ENCODE peak calls at places on chromosome 18, in nine cellular contexts. One of them, this sample, is unnamed.

GRCh38 chr18:61400016-61400630 is 66.9 kb downstream of the CDH20 start:
- DNase-seq in colonic mucosa: no peak
- DNase-seq in esophagus squamous epithelium: no peak
- DNase-seq in gastrocnemius medialis: no peak
- DNase-seq in mammary epithelial cell: no peak
- DNase-seq in cardiac muscle cell: no peak
- DNase-seq in SJCRH30: no peak
- DNase-seq in body of pancreas: no peak
- DNase-seq in psoas muscle: no peak
- DNase-seq in this sample: no peak

GRCh38 chr18:54360406-54360805 is 2.7 kb downstream of the C18orf54 start:
- DNase-seq in body of pancreas: no peak
- DNase-seq in cardiac muscle cell: no peak
- DNase-seq in mammary epithelial cell: no peak
- DNase-seq in colonic mucosa: no peak
- DNase-seq in gastrocnemius medialis: no peak
- DNase-seq in SJCRH30: no peak
- DNase-seq in psoas muscle: no peak
- DNase-seq in esophagus squamous epithelium: no peak
- DNase-seq in this sample: no peak

GRCh38 chr18:64097497-64097896 is 51.4 kb downstream of the LINC00305 start:
- DNase-seq in colonic mucosa: no peak
- DNase-seq in mammary epithelial cell: no peak
- DNase-seq in body of pancreas: no peak
- DNase-seq in SJCRH30: no peak
- DNase-seq in esophagus squamous epithelium: no peak
- DNase-seq in gastrocnemius medialis: no peak
- DNase-seq in cardiac muscle cell: no peak
- DNase-seq in psoas muscle: no peak
- DNase-seq in this sample: no peak

GRCh38 chr18:79576686-79577351 is 102.8 kb upstream of the CTDP1 start:
- DNase-seq in gastrocnemius medialis: no peak
- DNase-seq in body of pancreas: peak; percentile 86
- DNase-seq in SJCRH30: peak; percentile 62
- DNase-seq in cardiac muscle cell: no peak
- DNase-seq in mammary epithelial cell: no peak
- DNase-seq in psoas muscle: peak; percentile 65
- DNase-seq in colonic mucosa: peak; percentile 30
- DNase-seq in esophagus squamous epithelium: no peak
- DNase-seq in this sample: peak; percentile 72

GRCh38 chr18:36212301-36212977 is 25.1 kb downstream of the MOCOS start:
- DNase-seq in SJCRH30: no peak
- DNase-seq in psoas muscle: no peak
- DNase-seq in cardiac muscle cell: no peak
- DNase-seq in esophagus squamous epithelium: no peak
- DNase-seq in body of pancreas: no peak
- DNase-seq in mammary epithelial cell: no peak
- DNase-seq in gastrocnemius medialis: no peak
- DNase-seq in colonic mucosa: no peak
- DNase-seq in this sample: no peak

GRCh38 chr18:32552421-32553030 is 81.8 kb upstream of the GAREM1 start:
- DNase-seq in gastrocnemius medialis: peak; percentile 39
- DNase-seq in mammary epithelial cell: peak; percentile 59
- DNase-seq in psoas muscle: no peak
- DNase-seq in esophagus squamous epithelium: no peak
- DNase-seq in colonic mucosa: peak; percentile 82
- DNase-seq in body of pancreas: peak; percentile 84
- DNase-seq in cardiac muscle cell: peak; percentile 73
- DNase-seq in SJCRH30: peak; percentile 72
- DNase-seq in this sample: peak; percentile 53

GRCh38 chr18:34729264-34729663 is 19.2 kb downstream of the DTNA start:
- DNase-seq in colonic mucosa: peak; percentile 27
- DNase-seq in body of pancreas: peak; percentile 18
- DNase-seq in esophagus squamous epithelium: no peak
- DNase-seq in psoas muscle: no peak
- DNase-seq in cardiac muscle cell: peak; percentile 71
- DNase-seq in mammary epithelial cell: peak; percentile 40
- DNase-seq in SJCRH30: peak; percentile 15
- DNase-seq in gastrocnemius medialis: no peak
- DNase-seq in this sample: no peak

GRCh38 chr18:59810183-59810582 is 89.6 kb upstream of the PMAIP1 start:
- DNase-seq in cardiac muscle cell: no peak
- DNase-seq in body of pancreas: no peak
- DNase-seq in gastrocnemius medialis: no peak
- DNase-seq in psoas muscle: no peak
- DNase-seq in colonic mucosa: no peak
- DNase-seq in mammary epithelial cell: no peak
- DNase-seq in SJCRH30: no peak
- DNase-seq in esophagus squamous epithelium: no peak
- DNase-seq in this sample: no peak

GRCh38 chr18:59554796-59555195 is 142.4 kb downstream of the CCBE1 start:
- DNase-seq in gastrocnemius medialis: no peak
- DNase-seq in psoas muscle: no peak
- DNase-seq in esophagus squamous epithelium: no peak
- DNase-seq in body of pancreas: no peak
- DNase-seq in colonic mucosa: no peak
- DNase-seq in SJCRH30: no peak
- DNase-seq in mammary epithelial cell: peak; percentile 22
- DNase-seq in cardiac muscle cell: no peak
- DNase-seq in this sample: no peak

GRCh38 chr18:70047931-70048603 is 100.4 kb upstream of the CD226 start:
- DNase-seq in esophagus squamous epithelium: no peak
- DNase-seq in psoas muscle: no peak
- DNase-seq in body of pancreas: no peak
- DNase-seq in cardiac muscle cell: no peak
- DNase-seq in gastrocnemius medialis: no peak
- DNase-seq in mammary epithelial cell: peak; percentile 83
- DNase-seq in colonic mucosa: no peak
- DNase-seq in SJCRH30: no peak
- DNase-seq in this sample: no peak

GRCh38 chr18:9965711-9966624 is 52.2 kb downstream of the VAPA start:
- DNase-seq in psoas muscle: no peak
- DNase-seq in SJCRH30: peak; percentile 35
- DNase-seq in esophagus squamous epithelium: no peak
- DNase-seq in gastrocnemius medialis: no peak
- DNase-seq in colonic mucosa: no peak
- DNase-seq in body of pancreas: no peak
- DNase-seq in mammary epithelial cell: no peak
- DNase-seq in cardiac muscle cell: no peak
- DNase-seq in this sample: no peak

GRCh38 chr18:61637319-61637718 is 255.5 kb downstream of the RNF152 start:
- DNase-seq in body of pancreas: peak; percentile 73
- DNase-seq in mammary epithelial cell: no peak
- DNase-seq in colonic mucosa: peak; percentile 67
- DNase-seq in SJCRH30: no peak
- DNase-seq in psoas muscle: no peak
- DNase-seq in gastrocnemius medialis: no peak
- DNase-seq in cardiac muscle cell: peak; percentile 53
- DNase-seq in esophagus squamous epithelium: no peak
- DNase-seq in this sample: no peak

GRCh38 chr18:57698571-57699276 is 77.1 kb upstream of the NARS1 start:
- DNase-seq in SJCRH30: peak; percentile 78
- DNase-seq in gastrocnemius medialis: no peak
- DNase-seq in colonic mucosa: no peak
- DNase-seq in mammary epithelial cell: no peak
- DNase-seq in cardiac muscle cell: peak; percentile 51
- DNase-seq in esophagus squamous epithelium: no peak
- DNase-seq in body of pancreas: no peak
- DNase-seq in psoas muscle: no peak
- DNase-seq in this sample: no peak

GRCh38 chr18:26448714-26449159 is 99.6 kb downstream of the KCTD1 start:
- DNase-seq in gastrocnemius medialis: no peak
- DNase-seq in colonic mucosa: no peak
- DNase-seq in body of pancreas: no peak
- DNase-seq in mammary epithelial cell: no peak
- DNase-seq in SJCRH30: no peak
- DNase-seq in cardiac muscle cell: no peak
- DNase-seq in esophagus squamous epithelium: no peak
- DNase-seq in psoas muscle: no peak
- DNase-seq in this sample: no peak

GRCh38 chr18:46098616-46098933 is 479 bp upstream of the ATP5F1A start:
- DNase-seq in mammary epithelial cell: no peak
- DNase-seq in psoas muscle: no peak
- DNase-seq in cardiac muscle cell: no peak
- DNase-seq in colonic mucosa: no peak
- DNase-seq in body of pancreas: no peak
- DNase-seq in gastrocnemius medialis: no peak
- DNase-seq in esophagus squamous epithelium: no peak
- DNase-seq in SJCRH30: no peak
- DNase-seq in this sample: no peak

GRCh38 chr18:3265564-3266033 is 3.7 kb downstream of the MYL12B start:
- DNase-seq in esophagus squamous epithelium: no peak
- DNase-seq in mammary epithelial cell: no peak
- DNase-seq in colonic mucosa: no peak
- DNase-seq in SJCRH30: no peak
- DNase-seq in psoas muscle: no peak
- DNase-seq in cardiac muscle cell: no peak
- DNase-seq in gastrocnemius medialis: no peak
- DNase-seq in body of pancreas: no peak
- DNase-seq in this sample: no peak
- H3K4me1 ChIP-seq in esophagus squamous epithelium: peaks cover 80% of the 10 kb centered on the region
- H3K4me1 ChIP-seq in mammary epithelial cell: peaks cover 56% of the 10 kb centered on the region
- H3K4me1 ChIP-seq in colonic mucosa: peaks cover 29% of the 10 kb centered on the region
- H3K4me1 ChIP-seq in SJCRH30: no peaks in the 10 kb centered on the region
- H3K4me1 ChIP-seq in psoas muscle: peaks cover 80% of the 10 kb centered on the region
- H3K4me1 ChIP-seq in cardiac muscle cell: peaks cover 22% of the 10 kb centered on the region
- H3K4me1 ChIP-seq in gastrocnemius medialis: peaks cover 74% of the 10 kb centered on the region
- H3K4me1 ChIP-seq in body of pancreas: peaks cover 71% of the 10 kb centered on the region
- H3K4me1 ChIP-seq in this sample: peaks cover 82% of the 10 kb centered on the region

DNA sequence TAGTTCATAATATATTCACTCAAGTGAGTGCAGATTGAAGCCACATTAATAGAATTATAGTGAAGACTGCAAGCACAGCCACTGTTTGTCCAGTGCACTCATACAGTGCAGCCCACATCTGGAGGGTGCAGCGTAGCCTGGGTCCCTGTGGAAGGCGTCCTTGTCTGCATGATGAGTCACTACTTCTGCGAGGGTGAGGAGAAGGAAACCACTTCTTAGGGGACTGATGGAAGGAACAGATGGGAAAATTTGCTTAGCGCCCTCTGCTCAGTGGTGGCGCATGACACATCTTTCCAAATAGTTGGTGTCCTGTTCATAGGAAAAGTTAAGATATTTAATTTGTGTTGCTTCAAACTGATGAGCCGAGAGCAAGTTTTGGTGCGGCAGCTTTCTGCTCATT is 330.4 kb upstream of the SMIM21 start:
- DNase-seq in SJCRH30: no peak
- DNase-seq in psoas muscle: no peak
- DNase-seq in gastrocnemius medialis: no peak
- DNase-seq in colonic mucosa: no peak
- DNase-seq in mammary epithelial cell: no peak
- DNase-seq in cardiac muscle cell: no peak
- DNase-seq in esophagus squamous epithelium: no peak
- DNase-seq in body of pancreas: no peak
- DNase-seq in this sample: no peak
- H3K36me3 ChIP-seq in SJCRH30: no peaks in the 10 kb centered on the region
- H3K36me3 ChIP-seq in psoas muscle: no peaks in the 10 kb centered on the region
- H3K36me3 ChIP-seq in gastrocnemius medialis: no peaks in the 10 kb centered on the region
- H3K36me3 ChIP-seq in colonic mucosa: no peaks in the 10 kb centered on the region
- H3K36me3 ChIP-seq in mammary epithelial cell: no peaks in the 10 kb centered on the region
- H3K36me3 ChIP-seq in cardiac muscle cell: no peaks in the 10 kb centered on the region
- H3K36me3 ChIP-seq in esophagus squamous epithelium: no peaks in the 10 kb centered on the region
- H3K36me3 ChIP-seq in body of pancreas: no peaks in the 10 kb centered on the region
- H3K36me3 ChIP-seq in this sample: no peaks in the 10 kb centered on the region

DNA sequence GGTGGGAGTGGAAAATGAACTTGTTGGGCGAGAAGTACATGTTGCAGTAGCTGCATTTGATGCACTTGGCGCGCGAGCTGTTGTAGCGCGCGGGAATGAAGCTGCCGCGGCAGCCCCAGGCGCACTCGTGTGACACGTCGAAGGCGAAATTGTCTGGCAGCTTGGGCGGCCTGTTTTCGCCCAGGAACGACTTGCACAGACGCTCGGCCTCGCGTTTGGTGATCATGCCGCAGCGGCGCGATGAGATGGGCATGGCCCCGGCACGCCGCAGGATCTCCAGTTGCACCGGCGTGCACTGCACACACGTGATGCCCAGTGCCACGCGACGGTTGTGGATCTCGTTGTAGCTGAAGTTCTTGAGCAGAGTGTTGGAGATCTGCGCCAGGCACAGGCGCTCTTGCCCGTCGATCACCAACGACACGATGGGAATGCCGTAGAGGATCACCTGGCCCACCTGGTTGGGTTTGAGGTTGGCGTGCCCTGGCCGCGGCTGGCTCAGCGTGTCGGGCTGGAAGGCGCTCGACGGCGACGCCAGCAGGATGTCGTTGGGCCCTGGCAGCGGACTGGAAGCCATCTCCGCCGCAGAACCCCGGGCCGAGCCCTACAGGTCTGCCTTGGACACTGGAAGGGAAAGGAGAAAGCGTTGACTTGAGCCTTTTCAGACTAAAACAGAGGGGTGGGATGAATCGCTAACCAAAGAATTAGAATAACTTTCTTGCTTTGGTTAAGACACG is 2.7 kb downstream of the SKOR2 start:
- DNase-seq in SJCRH30: no peak
- DNase-seq in colonic mucosa: no peak
- DNase-seq in body of pancreas: no peak
- DNase-seq in psoas muscle: no peak
- DNase-seq in esophagus squamous epithelium: no peak
- DNase-seq in mammary epithelial cell: peak; percentile 4
- DNase-seq in cardiac muscle cell: no peak
- DNase-seq in gastrocnemius medialis: no peak
- DNase-seq in this sample: no peak
- H3K4me1 ChIP-seq in SJCRH30: no peaks in the 10 kb centered on the region
- H3K4me1 ChIP-seq in colonic mucosa: no peaks in the 10 kb centered on the region
- H3K4me1 ChIP-seq in body of pancreas: peaks cover 10% of the 10 kb centered on the region
- H3K4me1 ChIP-seq in psoas muscle: no peaks in the 10 kb centered on the region
- H3K4me1 ChIP-seq in esophagus squamous epithelium: peaks cover 16% of the 10 kb centered on the region
- H3K4me1 ChIP-seq in mammary epithelial cell: peaks cover 4% of the 10 kb centered on the region
- H3K4me1 ChIP-seq in cardiac muscle cell: no peaks in the 10 kb centered on the region
- H3K4me1 ChIP-seq in gastrocnemius medialis: no peaks in the 10 kb centered on the region
- H3K4me1 ChIP-seq in this sample: no peaks in the 10 kb centered on the region

GRCh38 chr18:23523429-23524212 is 20.3 kb downstream of the RMC1 start:
- DNase-seq in esophagus squamous epithelium: no peak
- DNase-seq in cardiac muscle cell: no peak
- DNase-seq in colonic mucosa: no peak
- DNase-seq in gastrocnemius medialis: no peak
- DNase-seq in body of pancreas: no peak
- DNase-seq in psoas muscle: no peak
- DNase-seq in mammary epithelial cell: peak; percentile 23
- DNase-seq in SJCRH30: no peak
- DNase-seq in this sample: no peak

GRCh38 chr18:23529597-23529996 is 26.3 kb downstream of the RMC1 start:
- DNase-seq in psoas muscle: no peak
- DNase-seq in cardiac muscle cell: no peak
- DNase-seq in mammary epithelial cell: peak; percentile 91
- DNase-seq in colonic mucosa: no peak
- DNase-seq in body of pancreas: no peak
- DNase-seq in SJCRH30: no peak
- DNase-seq in esophagus squamous epithelium: no peak
- DNase-seq in gastrocnemius medialis: no peak
- DNase-seq in this sample: no peak

GRCh38 chr18:23524213-23524707 is 20.9 kb downstream of the RMC1 start:
- DNase-seq in psoas muscle: no peak
- DNase-seq in SJCRH30: no peak
- DNase-seq in colonic mucosa: no peak
- DNase-seq in esophagus squamous epithelium: no peak
- DNase-seq in mammary epithelial cell: no peak
- DNase-seq in body of pancreas: no peak
- DNase-seq in cardiac muscle cell: no peak
- DNase-seq in gastrocnemius medialis: no peak
- DNase-seq in this sample: no peak

GRCh38 chr18:23528580-23529472 is 25.5 kb downstream of the RMC1 start:
- DNase-seq in psoas muscle: no peak
- DNase-seq in mammary epithelial cell: peak; percentile 43
- DNase-seq in SJCRH30: no peak
- DNase-seq in colonic mucosa: peak; percentile 39
- DNase-seq in cardiac muscle cell: no peak
- DNase-seq in body of pancreas: peak; percentile 17
- DNase-seq in esophagus squamous epithelium: no peak
- DNase-seq in gastrocnemius medialis: no peak
- DNase-seq in this sample: no peak

GRCh38 chr18:23526516-23527063 is 23.3 kb downstream of the RMC1 start:
- DNase-seq in psoas muscle: no peak
- DNase-seq in cardiac muscle cell: no peak
- DNase-seq in mammary epithelial cell: no peak
- DNase-seq in SJCRH30: no peak
- DNase-seq in colonic mucosa: no peak
- DNase-seq in gastrocnemius medialis: no peak
- DNase-seq in body of pancreas: no peak
- DNase-seq in esophagus squamous epithelium: no peak
- DNase-seq in this sample: no peak
- H3K36me3 ChIP-seq in psoas muscle: peaks cover 10% of the 10 kb centered on the region
- H3K36me3 ChIP-seq in cardiac muscle cell: peaks cover 29% of the 10 kb centered on the region
- H3K36me3 ChIP-seq in mammary epithelial cell: peaks cover 41% of the 10 kb centered on the region
- H3K36me3 ChIP-seq in SJCRH30: no peaks in the 10 kb centered on the region
- H3K36me3 ChIP-seq in colonic mucosa: peaks cover 17% of the 10 kb centered on the region
- H3K36me3 ChIP-seq in gastrocnemius medialis: peaks cover 89% of the 10 kb centered on the region
- H3K36me3 ChIP-seq in body of pancreas: peaks cover 12% of the 10 kb centered on the region
- H3K36me3 ChIP-seq in esophagus squamous epithelium: peaks cover 11% of the 10 kb centered on the region
- H3K36me3 ChIP-seq in this sample: peaks cover 100% of the 10 kb centered on the region

This sample was measured in heart right ventricle.